ENCODE peak calls at places on chromosomes 1 and 21, in nine cellular contexts. A, U, X, J, W, C, R, G and L are unnamed samples.

GRCh38 chr1:66353207-66353606 is 180.7 kb upstream of the SGIP1 start:
- DNase-seq in A (no peak), U (peak; percentile 81), X (peak; percentile 48), J (no peak), W (no peak), C (no peak), R (no peak), G (peak; percentile 59), L (no peak)

GRCh38 chr1:207993477-207994445 is 82.8 kb upstream of the CD34 start:
- DNase-seq in A (no peak), U (no peak), X (peak; percentile 23), J (peak; percentile 16), W (no peak), C (no peak), R (no peak), G (peak; percentile 32), L (no peak)

GRCh38 chr21:28336299-28336698 is 656.4 kb downstream of the LTN1 start:
- DNase-seq in A (peak; percentile 87), U (peak; percentile 78), X (peak; percentile 98), J (peak; percentile 47), W (no peak), C (no peak), R (no peak), G (peak; percentile 91), L (no peak)

GRCh38 chr1:226632922-226633351 is 84.4 kb downstream of the STUM start:
- DNase-seq in A (no peak), U (no peak), X (no peak), J (no peak), W (no peak), C (no peak), R (no peak), G (no peak), L (peak; percentile 64)

GRCh38 chr1:160646711-160647328 is at the start of gene SLAMF1:
- DNase-seq in A (no peak), U (no peak), X (no peak), J (peak; percentile 98), W (no peak), C (peak; percentile 34), R (no peak), G (peak; percentile 40), L (no peak)

GRCh38 chr1:66693856-66694255 is 58.4 kb upstream of the DYNLT5 start:
- DNase-seq in A (no peak), U (no peak), X (no peak), J (peak; percentile 57), W (no peak), C (no peak), R (no peak), G (no peak), L (no peak)

GRCh38 chr1:119488216-119488615 is 18.8 kb upstream of the HSD3B1 start:
- DNase-seq in A (no peak), U (no peak), X (no peak), J (no peak), W (no peak), C (no peak), R (no peak), G (no peak), L (no peak)

GRCh38 chr1:53015508-53015860 is 46.5 kb upstream of the PODN start:
- DNase-seq in A (no peak), U (peak; percentile 26), X (no peak), J (no peak), W (peak; percentile 20), C (no peak), R (no peak), G (peak; percentile 6), L (no peak)

GRCh38 chr1:225953315-225953714 is 12.3 kb upstream of the LEFTY2 start:
- DNase-seq in A (no peak), U (no peak), X (no peak), J (no peak), W (no peak), C (no peak), R (no peak), G (no peak), L (no peak)

GRCh38 chr1:12181568-12181967 is 14.8 kb downstream of the TNFRSF1B start:
- DNase-seq in A (no peak), U (no peak), X (no peak), J (no peak), W (no peak), C (no peak), R (no peak), G (no peak), L (no peak)

GRCh38 chr1:30148676-30149075 is 574.7 kb downstream of the MATN1 start:
- DNase-seq in A (no peak), U (no peak), X (no peak), J (no peak), W (no peak), C (no peak), R (no peak), G (no peak), L (no peak)

DNA sequence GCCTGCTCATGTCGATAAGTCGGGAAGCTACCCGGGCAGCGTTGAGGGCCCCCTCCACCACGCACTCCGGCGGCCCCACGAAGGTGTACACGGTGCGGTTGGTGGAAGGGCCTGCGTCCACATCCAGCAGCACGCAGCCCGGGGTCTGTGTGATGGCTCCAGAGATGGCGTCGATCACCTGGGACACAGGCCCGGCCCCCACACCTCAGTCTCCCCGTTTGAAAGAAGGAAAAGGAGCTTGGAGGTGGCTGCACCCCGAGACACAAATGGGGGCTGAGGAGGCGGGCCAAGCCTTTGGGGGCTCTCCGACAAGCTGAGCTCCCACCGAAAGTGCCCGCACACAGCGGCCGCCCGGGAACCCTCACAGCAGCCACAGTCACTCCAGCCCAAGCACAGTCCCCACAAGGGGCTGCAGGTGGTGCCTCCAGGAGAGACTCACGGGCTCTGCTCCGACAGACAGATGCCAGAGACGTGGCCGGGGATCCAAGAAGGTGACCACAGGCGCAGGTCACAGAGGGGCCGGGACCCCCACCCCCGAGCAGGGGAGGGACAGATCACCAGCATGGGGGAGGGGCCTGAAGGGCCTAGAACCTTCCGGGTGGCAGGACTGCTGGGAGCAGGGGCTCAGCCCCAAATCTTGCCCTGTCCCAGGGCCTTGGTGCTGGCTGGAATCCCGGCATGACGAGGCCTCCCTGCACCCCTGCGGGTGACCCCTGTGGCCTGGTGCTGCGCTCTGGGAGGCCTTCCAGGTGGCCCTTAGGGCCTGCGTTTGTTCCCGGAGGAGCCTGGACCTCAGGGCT is 1.0 kb downstream of the FTCD start:
- DNase-seq in A (no peak), U (no peak), X (no peak), J (no peak), W (no peak), C (peak; percentile 42), R (no peak), G (no peak), L (peak; percentile 67)
- H3K4me3 ChIP-seq in A (no peak overlapping the region), U (no peak overlapping the region), X (no peak overlapping the region), J (no peak overlapping the region), W (no peak overlapping the region), C (no peak overlapping the region), R (no peak overlapping the region), G (no peak overlapping the region), L (no peak overlapping the region)

GRCh38 chr1:31576743-31577455 is 584 bp downstream of the TINAGL1 start:
- DNase-seq in A (no peak), U (peak; percentile 16), X (no peak), J (no peak), W (peak; percentile 50), C (no peak), R (no peak), G (no peak), L (no peak)

GRCh38 chr1:31573261-31573660 is 3.1 kb upstream of the TINAGL1 start:
- DNase-seq in A (no peak), U (no peak), X (no peak), J (no peak), W (peak; percentile 20), C (no peak), R (no peak), G (no peak), L (no peak)

GRCh38 chr1:31576201-31576669 is at the start of gene TINAGL1:
- DNase-seq in A (no peak), U (peak; percentile 48), X (no peak), J (no peak), W (peak; percentile 92), C (peak; percentile 93), R (peak; percentile 80), G (no peak), L (peak; percentile 74)

GRCh38 chr1:31575373-31576140 is 758 bp upstream of the TINAGL1 start:
- DNase-seq in A (no peak), U (no peak), X (no peak), J (no peak), W (peak; percentile 90), C (peak; percentile 87), R (no peak), G (no peak), L (peak; percentile 75)

GRCh38 chr1:31574749-31575372 is 1.5 kb upstream of the TINAGL1 start:
- DNase-seq in A (no peak), U (peak; percentile 34), X (no peak), J (no peak), W (peak; percentile 22), C (no peak), R (no peak), G (no peak), L (no peak)
- H3K4me3 ChIP-seq in A (no peak overlapping the region), U (no peak overlapping the region), X (no peak overlapping the region), J (no peak overlapping the region), W (no peak overlapping the region), C (no peak overlapping the region), R (peak overlapping the region; percentile 78), G (no peak overlapping the region), L (peak overlapping the region; percentile 39)

GRCh38 chr1:162080472-162081015 is 11.1 kb downstream of the NOS1AP start:
- DNase-seq in A (no peak), U (peak; percentile 49), X (no peak), J (no peak), W (no peak), C (no peak), R (no peak), G (no peak), L (no peak)
- H3K4me3 ChIP-seq in A (no peak overlapping the region), U (no peak overlapping the region), X (no peak overlapping the region), J (no peak overlapping the region), W (no peak overlapping the region), C (no peak overlapping the region), R (no peak overlapping the region), G (no peak overlapping the region), L (no peak overlapping the region)

GRCh38 chr1:89273324-89273778 is 691 bp upstream of the GBP5 start:
- DNase-seq in A (no peak), U (no peak), X (no peak), J (no peak), W (no peak), C (peak; percentile 59), R (no peak), G (no peak), L (no peak)

GRCh38 chr1:89274431-89274857 is 1.8 kb upstream of the GBP5 start:
- DNase-seq in A (peak; percentile 78), U (no peak), X (peak; percentile 92), J (no peak), W (no peak), C (no peak), R (no peak), G (peak; percentile 89), L (no peak)

GRCh38 chr1:89276690-89277089 is 4.0 kb upstream of the GBP5 start:
- DNase-seq in A (no peak), U (no peak), X (peak; percentile 20), J (no peak), W (no peak), C (no peak), R (no peak), G (peak; percentile 9), L (no peak)

GRCh38 chr1:89279011-89279466 is 6.4 kb upstream of the GBP5 start:
- DNase-seq in A (no peak), U (no peak), X (no peak), J (no peak), W (no peak), C (no peak), R (no peak), G (no peak), L (no peak)

DNA sequence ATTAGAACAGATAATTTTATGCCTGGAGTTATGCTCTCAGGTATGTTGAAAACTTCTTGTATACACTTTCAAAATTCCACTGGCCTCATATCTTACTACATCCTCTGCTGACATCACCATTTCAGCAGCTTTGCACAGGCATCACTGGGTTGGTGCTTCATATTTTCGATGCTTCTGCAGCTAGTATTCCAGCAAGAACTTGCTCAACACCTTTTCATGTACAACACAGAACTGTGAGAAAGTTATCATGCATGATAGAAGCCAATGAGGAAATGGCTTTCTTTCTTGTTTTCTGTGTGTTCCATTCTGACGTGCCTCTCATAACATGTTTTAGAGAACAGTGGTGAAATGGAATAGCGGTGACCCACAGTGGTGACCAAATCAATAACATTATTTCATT is 5.1 kb upstream of the GBP5 start:
- DNase-seq in A (no peak), U (no peak), X (no peak), J (no peak), W (no peak), C (no peak), R (no peak), G (peak; percentile 5), L (no peak)
- H3K4me3 ChIP-seq in A (no peak overlapping the region), U (no peak overlapping the region), X (no peak overlapping the region), J (no peak overlapping the region), W (no peak overlapping the region), C (no peak overlapping the region), R (no peak overlapping the region), G (no peak overlapping the region), L (no peak overlapping the region)